ENCODE peak calls at places on chromosomes 13 and 19, in four cellular contexts. One of them, this sample, is unnamed.

GRCh38 chr19:44869728-44870470 is 21.2 kb upstream of the TOMM40 start:
- DNase-seq in AG09309: no peak
- DNase-seq in fibroblast of lung: peak
- DNase-seq in heart left ventricle: peak
- DNase-seq in this sample: no peak

GRCh38 chr19:47486900-47487299 is 2.9 kb upstream of the KPTN start:
- DNase-seq in AG09309: no peak
- DNase-seq in fibroblast of lung: no peak
- DNase-seq in heart left ventricle: no peak
- DNase-seq in this sample: no peak

GRCh38 chr19:45071969-45072790 is 4.1 kb downstream of the ZNF296 start:
- DNase-seq in AG09309: no peak
- DNase-seq in fibroblast of lung: no peak
- DNase-seq in heart left ventricle: no peak
- DNase-seq in this sample: no peak

GRCh38 chr13:22193070-22193469 is 522.2 kb downstream of the FGF9 start:
- DNase-seq in AG09309: no peak
- DNase-seq in fibroblast of lung: no peak
- DNase-seq in heart left ventricle: no peak
- DNase-seq in this sample: no peak

GRCh38 chr19:10587022-10587838 is at the start of gene AP1M2:
- DNase-seq in AG09309: no peak
- DNase-seq in fibroblast of lung: no peak
- DNase-seq in heart left ventricle: no peak
- DNase-seq in this sample: no peak

GRCh38 chr13:49733181-49733951 is 42.1 kb upstream of the EBPL start:
- DNase-seq in AG09309: no peak
- DNase-seq in fibroblast of lung: no peak
- DNase-seq in heart left ventricle: no peak
- DNase-seq in this sample: no peak

GRCh38 chr19:51439021-51439465 is 19.2 kb downstream of the SIGLEC8 start:
- DNase-seq in AG09309: no peak
- DNase-seq in fibroblast of lung: peak
- DNase-seq in heart left ventricle: no peak
- DNase-seq in this sample: no peak

GRCh38 chr19:41997121-41997850 is 3.3 kb upstream of the ATP1A3 start:
- DNase-seq in AG09309: no peak
- DNase-seq in fibroblast of lung: peak
- DNase-seq in heart left ventricle: peak
- DNase-seq in this sample: no peak

GRCh38 chr19:10508707-10509106 is 5.6 kb upstream of the KEAP1 start:
- DNase-seq in AG09309: no peak
- DNase-seq in fibroblast of lung: no peak
- DNase-seq in heart left ventricle: no peak
- DNase-seq in this sample: no peak

GRCh38 chr13:94182185-94182761 is 297.2 kb downstream of the DCT start:
- DNase-seq in AG09309: no peak
- DNase-seq in fibroblast of lung: no peak
- DNase-seq in heart left ventricle: no peak
- DNase-seq in this sample: no peak

GRCh38 chr13:97116754-97117153 is 105.4 kb upstream of the MBNL2 start:
- DNase-seq in AG09309: no peak
- DNase-seq in fibroblast of lung: peak
- DNase-seq in heart left ventricle: no peak
- DNase-seq in this sample: no peak

GRCh38 chr13:108486096-108486495 is 143.3 kb upstream of the MYO16 start:
- DNase-seq in AG09309: no peak
- DNase-seq in fibroblast of lung: no peak
- DNase-seq in heart left ventricle: no peak
- DNase-seq in this sample: no peak

GRCh38 chr13:75896271-75896670 is 260.1 kb downstream of the LMO7 start:
- DNase-seq in AG09309: no peak
- DNase-seq in fibroblast of lung: no peak
- DNase-seq in heart left ventricle: no peak
- DNase-seq in this sample: no peak

GRCh38 chr13:96403241-96403640 is 313.3 kb downstream of the HS6ST3 start:
- DNase-seq in AG09309: no peak
- DNase-seq in fibroblast of lung: no peak
- DNase-seq in heart left ventricle: no peak
- DNase-seq in this sample: no peak

GRCh38 chr19:18436651-18437478 is 1.1 kb downstream of the ISYNA1 start:
- DNase-seq in AG09309: no peak
- DNase-seq in fibroblast of lung: peak
- DNase-seq in heart left ventricle: peak
- DNase-seq in this sample: peak

GRCh38 chr19:18437481-18438330 is at the start of gene ISYNA1:
- DNase-seq in AG09309: no peak
- DNase-seq in fibroblast of lung: no peak
- DNase-seq in heart left ventricle: peak
- DNase-seq in this sample: no peak

GRCh38 chr19:18435185-18435841 is 2.6 kb downstream of the ISYNA1 start:
- DNase-seq in AG09309: no peak
- DNase-seq in fibroblast of lung: no peak
- DNase-seq in heart left ventricle: no peak
- DNase-seq in this sample: no peak

GRCh38 chr19:18434411-18435184 is 3.3 kb downstream of the ISYNA1 start:
- DNase-seq in AG09309: no peak
- DNase-seq in fibroblast of lung: no peak
- DNase-seq in heart left ventricle: no peak
- DNase-seq in this sample: no peak

GRCh38 chr19:18435848-18436631 is 1.9 kb downstream of the ISYNA1 start:
- DNase-seq in AG09309: no peak
- DNase-seq in fibroblast of lung: no peak
- DNase-seq in heart left ventricle: no peak
- DNase-seq in this sample: no peak
- H3K4me3 ChIP-seq in AG09309: no peak
- H3K4me3 ChIP-seq in fibroblast of lung: no peak
- H3K4me3 ChIP-seq in heart left ventricle: no peak
- H3K4me3 ChIP-seq in this sample: no peak

GRCh38 chr13:46113596-46113995 is 8.8 kb upstream of the CPB2 start:
- DNase-seq in AG09309: no peak
- DNase-seq in fibroblast of lung: no peak
- DNase-seq in heart left ventricle: no peak
- DNase-seq in this sample: no peak

GRCh38 chr13:46111151-46111550 is 6.3 kb upstream of the CPB2 start:
- DNase-seq in AG09309: no peak
- DNase-seq in fibroblast of lung: no peak
- DNase-seq in heart left ventricle: no peak
- DNase-seq in this sample: no peak

GRCh38 chr13:46106839-46107371 is 2.1 kb upstream of the CPB2 start:
- DNase-seq in AG09309: no peak
- DNase-seq in fibroblast of lung: no peak
- DNase-seq in heart left ventricle: no peak
- DNase-seq in this sample: no peak

GRCh38 chr13:46104868-46105267 is at the start of gene CPB2:
- DNase-seq in AG09309: no peak
- DNase-seq in fibroblast of lung: no peak
- DNase-seq in heart left ventricle: no peak
- DNase-seq in this sample: no peak

GRCh38 chr13:46109451-46109850 is 4.6 kb upstream of the CPB2 start:
- DNase-seq in AG09309: no peak
- DNase-seq in fibroblast of lung: no peak
- DNase-seq in heart left ventricle: no peak
- DNase-seq in this sample: no peak
- H3K4me3 ChIP-seq in AG09309: no peak
- H3K4me3 ChIP-seq in fibroblast of lung: no peak
- H3K4me3 ChIP-seq in heart left ventricle: no peak
- H3K4me3 ChIP-seq in this sample: no peak

DNA sequence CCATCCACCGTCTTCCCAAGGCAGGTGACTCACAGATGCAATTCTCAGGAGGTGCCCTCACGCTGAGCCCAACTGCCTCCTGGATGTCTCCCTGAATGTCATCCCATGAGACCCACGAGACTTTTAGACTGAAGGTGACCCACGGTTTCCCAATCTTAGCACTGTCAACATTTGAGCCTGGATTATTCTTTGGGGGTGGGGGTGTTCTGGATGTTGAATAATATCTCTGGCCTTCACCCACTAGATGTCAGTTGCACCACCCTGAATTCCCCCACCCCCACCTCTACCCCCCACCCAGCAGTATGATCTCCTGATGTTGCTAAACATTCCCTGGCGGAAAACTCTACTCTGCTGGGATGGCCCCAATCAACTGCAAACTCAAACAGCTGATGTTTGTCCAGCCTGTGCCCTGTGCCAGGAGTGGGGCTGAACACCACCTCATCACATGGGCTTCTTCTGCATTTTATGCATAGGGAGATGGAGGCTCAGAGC is 2.2 kb upstream of the CYP4F22 start:
- DNase-seq in AG09309: no peak
- DNase-seq in fibroblast of lung: no peak
- DNase-seq in heart left ventricle: no peak
- DNase-seq in this sample: no peak
- H3K4me3 ChIP-seq in AG09309: no peak
- H3K4me3 ChIP-seq in fibroblast of lung: no peak
- H3K4me3 ChIP-seq in heart left ventricle: no peak
- H3K4me3 ChIP-seq in this sample: no peak

GRCh38 chr19:17687141-17687856 is 855 bp downstream of the UNC13A start:
- DNase-seq in AG09309: no peak
- DNase-seq in fibroblast of lung: no peak
- DNase-seq in heart left ventricle: no peak
- DNase-seq in this sample: no peak
- H3K4me3 ChIP-seq in AG09309: peak
- H3K4me3 ChIP-seq in fibroblast of lung: no peak
- H3K4me3 ChIP-seq in heart left ventricle: no peak
- H3K4me3 ChIP-seq in this sample: no peak

GRCh38 chr19:38360839-38361631 is 13.3 kb upstream of the PSMD8 start:
- DNase-seq in AG09309: no peak
- DNase-seq in fibroblast of lung: no peak
- DNase-seq in heart left ventricle: no peak
- DNase-seq in this sample: no peak
- H3K4me3 ChIP-seq in AG09309: peak
- H3K4me3 ChIP-seq in fibroblast of lung: peak
- H3K4me3 ChIP-seq in heart left ventricle: peak
- H3K4me3 ChIP-seq in this sample: peak

GRCh38 chr13:29596064-29596418 is 553 bp upstream of the SLC7A1 start:
- DNase-seq in AG09309: no peak
- DNase-seq in fibroblast of lung: no peak
- DNase-seq in heart left ventricle: no peak
- DNase-seq in this sample: no peak
- H3K4me3 ChIP-seq in AG09309: peak
- H3K4me3 ChIP-seq in fibroblast of lung: peak
- H3K4me3 ChIP-seq in heart left ventricle: peak
- H3K4me3 ChIP-seq in this sample: peak

GRCh38 chr19:53910170-53910518 is 1.1 kb downstream of the CACNG7 start:
- DNase-seq in AG09309: no peak
- DNase-seq in fibroblast of lung: no peak
- DNase-seq in heart left ventricle: no peak
- DNase-seq in this sample: no peak
- H3K4me3 ChIP-seq in AG09309: no peak
- H3K4me3 ChIP-seq in fibroblast of lung: no peak
- H3K4me3 ChIP-seq in heart left ventricle: no peak
- H3K4me3 ChIP-seq in this sample: no peak

DNA sequence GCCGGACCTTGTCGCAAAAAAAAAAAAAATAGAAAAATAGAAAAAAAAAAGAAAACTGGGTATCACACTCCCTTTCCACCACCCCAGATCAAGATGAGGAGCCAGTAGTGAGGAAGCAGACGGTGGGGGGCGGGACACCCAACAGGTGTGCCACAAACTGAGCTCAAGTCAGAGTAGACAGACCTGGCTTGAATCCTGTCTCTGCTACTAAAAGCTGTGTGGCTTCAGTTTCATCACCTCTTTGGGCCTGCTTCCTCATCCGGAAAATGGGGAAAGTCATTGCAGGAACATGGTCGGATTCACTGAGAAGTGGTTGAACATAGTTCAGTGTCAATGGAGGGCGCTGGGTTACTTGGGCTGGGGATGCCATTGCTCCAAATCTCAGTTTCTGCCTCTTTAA is 2.9 kb downstream of the HIF3A start:
- DNase-seq in AG09309: no peak
- DNase-seq in fibroblast of lung: no peak
- DNase-seq in heart left ventricle: no peak
- DNase-seq in this sample: no peak
- H3K4me3 ChIP-seq in AG09309: no peak
- H3K4me3 ChIP-seq in fibroblast of lung: no peak
- H3K4me3 ChIP-seq in heart left ventricle: peak
- H3K4me3 ChIP-seq in this sample: no peak

GRCh38 chr13:54356849-54357248 is 1328.2 kb downstream of the OLFM4 start:
- DNase-seq in AG09309: no peak
- DNase-seq in fibroblast of lung: no peak
- DNase-seq in heart left ventricle: no peak
- DNase-seq in this sample: no peak

GRCh38 chr13:54361460-54361859 is 1332.8 kb downstream of the OLFM4 start:
- DNase-seq in AG09309: no peak
- DNase-seq in fibroblast of lung: no peak
- DNase-seq in heart left ventricle: no peak
- DNase-seq in this sample: no peak

GRCh38 chr13:54356209-54356608 is 1327.6 kb downstream of the OLFM4 start:
- DNase-seq in AG09309: no peak
- DNase-seq in fibroblast of lung: no peak
- DNase-seq in heart left ventricle: no peak
- DNase-seq in this sample: no peak

DNA sequence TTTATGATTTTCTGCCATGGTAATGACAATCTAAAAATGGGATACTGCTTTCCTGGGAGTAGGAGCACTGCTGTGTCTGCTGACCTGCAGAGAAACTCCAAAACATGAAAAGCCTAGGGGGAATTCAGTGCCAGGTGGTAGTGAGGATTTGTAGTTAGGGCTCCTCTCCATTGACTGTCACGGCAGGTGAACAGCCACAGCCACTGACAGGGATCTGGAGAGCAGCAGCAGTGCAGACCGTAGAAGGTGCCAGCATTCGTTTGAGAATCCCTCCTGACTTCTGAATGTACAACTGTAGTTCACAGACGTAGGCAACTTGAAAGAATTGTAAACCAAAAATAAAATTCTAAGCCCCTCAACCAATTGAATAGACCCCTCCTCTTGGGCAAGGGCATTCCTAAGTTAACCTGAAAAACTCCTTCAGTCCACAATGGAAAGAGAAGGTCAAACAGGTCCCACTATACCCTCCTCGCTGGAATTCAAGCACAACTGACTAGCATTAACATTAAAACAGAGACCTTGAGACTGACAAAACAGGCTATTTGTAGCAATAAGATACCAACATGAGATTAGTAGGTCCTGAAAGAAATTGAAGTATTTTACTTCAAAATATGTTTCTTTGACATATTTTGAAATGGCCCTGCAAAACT is 1328.8 kb downstream of the OLFM4 start:
- DNase-seq in AG09309: no peak
- DNase-seq in fibroblast of lung: no peak
- DNase-seq in heart left ventricle: no peak
- DNase-seq in this sample: no peak
- H3K4me3 ChIP-seq in AG09309: no peak
- H3K4me3 ChIP-seq in fibroblast of lung: no peak
- H3K4me3 ChIP-seq in heart left ventricle: no peak
- H3K4me3 ChIP-seq in this sample: no peak